ENCODE peak calls at places on chromosome 5, in eight cellular contexts. One of them, this sample, is unnamed.

GRCh38 chr5:112161392-112161748 is 257.7 kb downstream of the EPB41L4A start:
- DNase-seq in aorta: no peak
- DNase-seq in AG08395: no peak
- DNase-seq in posterior cingulate gyrus: no peak
- DNase-seq in MM.1S: no peak
- DNase-seq in bronchial epithelial cell: no peak
- DNase-seq in SIG-M5: no peak
- DNase-seq in naive thymus-derived CD8-positive, alpha-beta T cell: no peak
- DNase-seq in this sample: no peak

GRCh38 chr5:141691867-141692532 is 10.0 kb upstream of the ARAP3 start:
- DNase-seq in bronchial epithelial cell: peak
- DNase-seq in AG08395: peak
- DNase-seq in naive thymus-derived CD8-positive, alpha-beta T cell: peak
- DNase-seq in posterior cingulate gyrus: peak
- DNase-seq in aorta: peak
- DNase-seq in MM.1S: peak
- DNase-seq in SIG-M5: no peak
- DNase-seq in this sample: peak

GRCh38 chr5:78003914-78004313 is 227.8 kb upstream of the TBCA start:
- DNase-seq in bronchial epithelial cell: no peak
- DNase-seq in naive thymus-derived CD8-positive, alpha-beta T cell: no peak
- DNase-seq in AG08395: no peak
- DNase-seq in SIG-M5: no peak
- DNase-seq in aorta: no peak
- DNase-seq in posterior cingulate gyrus: no peak
- DNase-seq in MM.1S: no peak
- DNase-seq in this sample: no peak

GRCh38 chr5:124980174-124980941 is 233.9 kb upstream of the ZNF608 start:
- DNase-seq in aorta: no peak
- DNase-seq in posterior cingulate gyrus: no peak
- DNase-seq in bronchial epithelial cell: no peak
- DNase-seq in naive thymus-derived CD8-positive, alpha-beta T cell: no peak
- DNase-seq in SIG-M5: no peak
- DNase-seq in AG08395: no peak
- DNase-seq in MM.1S: no peak
- DNase-seq in this sample: no peak

GRCh38 chr5:19104963-19105362 is 883.0 kb downstream of the CDH18 start:
- DNase-seq in bronchial epithelial cell: peak
- DNase-seq in AG08395: no peak
- DNase-seq in SIG-M5: no peak
- DNase-seq in naive thymus-derived CD8-positive, alpha-beta T cell: no peak
- DNase-seq in MM.1S: no peak
- DNase-seq in aorta: no peak
- DNase-seq in posterior cingulate gyrus: no peak
- DNase-seq in this sample: no peak

GRCh38 chr5:113425909-113426308 is 8.9 kb downstream of the TSSK1B start:
- DNase-seq in SIG-M5: no peak
- DNase-seq in MM.1S: no peak
- DNase-seq in naive thymus-derived CD8-positive, alpha-beta T cell: no peak
- DNase-seq in aorta: no peak
- DNase-seq in posterior cingulate gyrus: no peak
- DNase-seq in AG08395: no peak
- DNase-seq in bronchial epithelial cell: peak
- DNase-seq in this sample: no peak

GRCh38 chr5:84290673-84291072 is 94.0 kb downstream of the EDIL3 start:
- DNase-seq in AG08395: no peak
- DNase-seq in SIG-M5: no peak
- DNase-seq in bronchial epithelial cell: no peak
- DNase-seq in naive thymus-derived CD8-positive, alpha-beta T cell: no peak
- DNase-seq in aorta: no peak
- DNase-seq in posterior cingulate gyrus: no peak
- DNase-seq in MM.1S: no peak
- DNase-seq in this sample: no peak

GRCh38 chr5:80368666-80369270 is 39.1 kb upstream of the ZFYVE16 start:
- DNase-seq in aorta: no peak
- DNase-seq in bronchial epithelial cell: no peak
- DNase-seq in MM.1S: no peak
- DNase-seq in SIG-M5: no peak
- DNase-seq in posterior cingulate gyrus: no peak
- DNase-seq in naive thymus-derived CD8-positive, alpha-beta T cell: no peak
- DNase-seq in AG08395: no peak
- DNase-seq in this sample: no peak

This sample was measured in CD4-positive, alpha-beta memory T cell.